ENCODE peak calls at places on chromosome X, in six cellular contexts. X, C, D, U, Z and L are unnamed samples.

GRCh38 chrX:135595543-135595942 is 75.1 kb downstream of the INTS6L start:
- DNase-seq in U (no peak), D (no peak), Z (no peak), C (no peak), X (no peak), L (no peak)

GRCh38 chrX:57985951-57986350 is 75.7 kb upstream of the ZXDA start:
- DNase-seq in X (no peak), C (no peak), D (no peak), U (no peak), Z (no peak), L (no peak)

GRCh38 chrX:125132274-125132673 is 187.4 kb upstream of the TEX13C start:
- DNase-seq in D (no peak), C (no peak), Z (no peak), U (no peak), X (no peak), L (no peak)

GRCh38 chrX:100962811-100963210 is 6.7 kb upstream of the ARL13A start:
- DNase-seq in U (no peak), D (no peak), X (no peak), C (no peak), Z (no peak), L (no peak)

GRCh38 chrX:84199688-84200087 is 11.7 kb upstream of the RPS6KA6 start:
- DNase-seq in U (no peak), C (no peak), Z (no peak), D (no peak), X (no peak), L (no peak)

GRCh38 chrX:48957477-48957826 is at the start of gene OTUD5:
- DNase-seq in D (no peak), C (peak; percentile 68), U (no peak), Z (no peak), X (peak; percentile 74), L (no peak)

GRCh38 chrX:45515262-45516215 is 314.9 kb upstream of the DIPK2B start:
- DNase-seq in X (peak; percentile 37), U (peak; percentile 87), D (peak; percentile 45), C (peak; percentile 83), Z (no peak), L (peak; percentile 69)

GRCh38 chrX:50697691-50698090 is 116.3 kb downstream of the SHROOM4 start:
- DNase-seq in U (no peak), X (no peak), D (no peak), C (no peak), Z (no peak), L (no peak)

GRCh38 chrX:155218777-155219176 is 2.5 kb downstream of the VBP1 start:
- DNase-seq in X (no peak), U (no peak), C (no peak), Z (no peak), D (no peak), L (no peak)

GRCh38 chrX:153651540-153652079 is 4.6 kb downstream of the DUSP9 start:
- DNase-seq in U (peak; percentile 8), D (no peak), X (no peak), C (no peak), Z (no peak), L (no peak)

GRCh38 chrX:112359906-112360305 is 277.3 kb upstream of the TRPC5 start:
- DNase-seq in D (no peak), C (no peak), Z (no peak), U (no peak), X (no peak), L (no peak)

GRCh38 chrX:124249345-124249744 is 83.1 kb upstream of the TEX13D start:
- DNase-seq in X (no peak), U (no peak), C (no peak), D (no peak), Z (no peak), L (no peak)

GRCh38 chrX:153706799-153707198 is 17.4 kb downstream of the BCAP31 start:
- DNase-seq in D (no peak), X (no peak), U (no peak), Z (no peak), C (no peak), L (no peak)

GRCh38 chrX:108304210-108304609 is 134.0 kb downstream of the COL4A6 start:
- DNase-seq in U (no peak), D (no peak), Z (no peak), C (no peak), X (no peak), L (no peak)

GRCh38 chrX:71997320-71997719 is 86.7 kb downstream of the NHSL2 start:
- DNase-seq in D (no peak), X (no peak), U (no peak), Z (no peak), C (no peak), L (no peak)

GRCh38 chrX:153102436-153102835 is 30.2 kb downstream of the PNMA6A start:
- DNase-seq in Z (no peak), C (no peak), X (no peak), U (no peak), D (no peak), L (no peak)

GRCh38 chrX:74453178-74453577 is 31.9 kb downstream of the SLC16A2 start:
- DNase-seq in U (no peak), C (no peak), X (no peak), Z (no peak), D (no peak), L (no peak)

GRCh38 chrX:50327235-50327634 is 122.7 kb downstream of the CCNB3 start:
- DNase-seq in Z (no peak), D (no peak), C (no peak), X (no peak), U (no peak), L (no peak)

GRCh38 chrX:40085714-40086113 is 12.0 kb downstream of the BCOR start:
- DNase-seq in X (peak; percentile 46), U (no peak), D (peak; percentile 49), C (no peak), Z (no peak), L (no peak)

GRCh38 chrX:75156537-75156945 is 458 bp upstream of the ABCB7 start:
- DNase-seq in U (peak; percentile 22), C (no peak), Z (no peak), X (no peak), D (no peak), L (no peak)

GRCh38 chrX:50635162-50635561 is 164.5 kb upstream of the DGKK start:
- DNase-seq in D (no peak), C (no peak), X (no peak), Z (no peak), U (no peak), L (no peak)

DNA sequence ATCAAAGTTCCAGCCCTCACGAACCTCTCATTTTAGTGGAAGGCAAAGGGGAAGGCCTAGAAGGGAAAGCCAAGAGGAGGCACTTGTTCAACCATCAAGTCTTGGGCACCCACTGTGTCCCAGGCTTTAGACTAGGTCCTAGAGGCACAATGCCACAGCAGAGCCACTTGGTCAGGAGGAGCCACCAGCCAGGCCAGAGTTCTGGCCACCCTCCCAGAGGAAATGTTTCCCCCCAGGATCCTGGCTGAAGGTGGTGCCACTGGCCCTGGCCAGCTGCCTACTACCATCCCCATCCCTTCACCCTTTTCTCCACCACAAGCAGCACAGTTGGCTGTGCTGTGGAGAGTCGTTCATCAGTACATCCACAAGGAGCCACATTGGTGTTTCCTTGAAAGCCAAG is 34.3 kb upstream of the XPNPEP2 start:
- DNase-seq in C (no peak), U (no peak), D (no peak), X (no peak), Z (no peak), L (peak; percentile 59)
- TF ChIP-seq POLR2A in C (no peak), U (no peak), D (no peak), X (no peak), Z (no peak), L (no peak)

GRCh38 chrX:34654939-34655338 is 2.1 kb downstream of the TMEM47 start:
- DNase-seq in D (no peak), U (no peak), Z (no peak), X (no peak), C (no peak), L (no peak)

GRCh38 chrX:34656467-34656841 is 631 bp downstream of the TMEM47 start:
- DNase-seq in U (peak; percentile 14), D (no peak), X (no peak), C (no peak), Z (no peak), L (peak; percentile 84)

GRCh38 chrX:34658316-34658715 is 1.2 kb upstream of the TMEM47 start:
- DNase-seq in D (no peak), U (no peak), C (no peak), X (no peak), Z (no peak), L (no peak)

GRCh38 chrX:34655496-34656258 is 1.4 kb downstream of the TMEM47 start:
- DNase-seq in U (no peak), C (no peak), D (no peak), X (no peak), Z (no peak), L (no peak)

GRCh38 chrX:34656842-34657780 is at the start of gene TMEM47:
- DNase-seq in U (peak; percentile 72), C (peak; percentile 64), X (peak; percentile 75), Z (no peak), D (peak; percentile 73), L (peak; percentile 91)
- TF ChIP-seq POLR2A in U (peak; percentile 76), C (peak; percentile 34), X (peak; percentile 75), Z (no peak), D (peak; percentile 39), L (no peak)

DNA sequence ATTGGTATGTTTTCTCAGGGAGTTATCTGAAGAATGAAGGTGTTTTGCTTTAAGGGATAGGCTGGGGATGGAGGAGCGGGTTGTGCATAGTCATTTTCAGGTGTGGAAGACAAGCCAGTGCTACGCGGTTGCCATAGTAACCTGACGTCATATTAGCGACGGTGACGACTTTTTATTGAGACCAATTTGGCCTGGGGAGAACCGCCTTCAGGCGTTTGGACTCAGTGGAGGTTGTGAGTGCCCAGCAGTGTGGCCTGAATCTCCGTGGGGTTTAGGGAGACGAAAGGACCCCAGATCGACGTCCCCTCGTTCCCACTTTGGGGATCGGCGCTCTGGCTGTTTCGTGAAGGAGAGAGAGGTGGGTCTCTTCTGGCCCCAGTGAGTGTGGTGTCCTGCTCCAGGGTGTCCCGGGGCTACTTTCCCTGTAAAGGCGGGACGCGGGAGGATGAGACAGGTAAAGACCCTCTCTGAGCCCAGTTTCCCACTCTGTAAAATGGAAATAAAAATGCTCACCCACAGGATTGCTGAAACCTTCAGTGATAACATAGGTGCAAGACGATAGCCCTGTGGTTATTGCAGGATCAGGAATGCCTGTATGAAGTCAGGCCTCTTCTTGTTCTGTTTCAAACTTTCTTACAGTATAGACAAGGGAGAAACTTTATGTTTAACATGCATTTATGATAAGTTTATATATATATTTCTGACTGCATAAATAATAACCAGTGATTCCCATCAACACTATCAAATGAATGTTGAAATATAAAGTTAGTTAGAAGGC is 48.6 kb downstream of the GPRASP3 start:
- DNase-seq in C (peak; percentile 75), D (peak; percentile 86), U (peak; percentile 80), Z (peak; percentile 94), X (peak; percentile 72), L (peak; percentile 71)
- TF ChIP-seq POLR2A in C (no peak), D (peak; percentile 62), U (no peak), Z (no peak), X (no peak), L (no peak)

GRCh38 chrX:77293331-77293995 is 153.7 kb upstream of the FGF16 start:
- DNase-seq in D (no peak), C (no peak), X (no peak), U (no peak), Z (no peak), L (no peak)
- TF ChIP-seq POLR2A in D (no peak), C (no peak), X (no peak), U (no peak), Z (no peak), L (no peak)

GRCh38 chrX:150547511-150548115 is 20.8 kb upstream of the MTM1 start:
- DNase-seq in U (peak; percentile 69), D (peak; percentile 60), Z (peak; percentile 92), X (peak; percentile 82), C (peak; percentile 78), L (peak; percentile 93)
- TF ChIP-seq POLR2A in U (peak; percentile 18), D (peak; percentile 45), Z (no peak), X (peak; percentile 24), C (peak; percentile 24), L (no peak)